ENCODE peak calls at places on chromosomes 11 and 22, in nine cellular contexts. P is amniotic stem cell, C is EH, U is amygdala, Y is NCI-H2081, Z is erythroblast, K is NCI-H2227 treated with DMSO at 0.1 percent for 48 hours, J is ascending aorta, V is tibial nerve. E is an unnamed sample.

GRCh38 chr11:2378527-2379210 is 1.6 kb downstream of the CD81 start:
- DNase-seq in P (no peak), C (peak), U (no peak), Y (peak), Z (no peak), K (no peak), J (no peak), V (peak), E (no peak)

GRCh38 chr22:27686534-27686933 is 115.0 kb downstream of the MN1 start:
- DNase-seq in P (peak), C (peak), U (peak), Y (no peak), Z (no peak), K (no peak), J (peak), V (no peak), E (peak)

GRCh38 chr11:132177106-132177505 is 806.7 kb downstream of the NTM start:
- DNase-seq in P (peak), C (peak), U (no peak), Y (no peak), Z (peak), K (no peak), J (no peak), V (no peak), E (peak)

GRCh38 chr11:61538636-61538961 is 30.1 kb downstream of the LRRC10B start:
- DNase-seq in P (no peak), C (no peak), U (no peak), Y (no peak), Z (no peak), K (no peak), J (no peak), V (no peak), E (no peak)

GRCh38 chr11:77819921-77820564 is 479 bp downstream of the RSF1 start:
- DNase-seq in P (no peak), C (peak), U (no peak), Y (peak), Z (peak), K (peak), J (no peak), V (no peak), E (no peak)

GRCh38 chr11:19436932-19437331 is 196.2 kb upstream of the E2F8 start:
- DNase-seq in P (no peak), C (no peak), U (no peak), Y (no peak), Z (no peak), K (no peak), J (no peak), V (no peak), E (no peak)

GRCh38 chr11:76653674-76654309 is 16.8 kb downstream of the LRRC32 start:
- DNase-seq in P (no peak), C (peak), U (no peak), Y (no peak), Z (no peak), K (no peak), J (no peak), V (peak), E (no peak)

GRCh38 chr11:67441082-67441683 is 2.1 kb downstream of the CORO1B start:
- DNase-seq in P (no peak), C (no peak), U (no peak), Y (no peak), Z (no peak), K (no peak), J (no peak), V (no peak), E (no peak)

GRCh38 chr22:35899736-35900135 is 128.9 kb downstream of the RBFOX2 start:
- DNase-seq in P (no peak), C (no peak), U (no peak), Y (no peak), Z (no peak), K (no peak), J (no peak), V (no peak), E (no peak)

GRCh38 chr22:37259540-37260029 is 15.5 kb upstream of the RAC2 start:
- DNase-seq in P (no peak), C (peak), U (no peak), Y (no peak), Z (peak), K (no peak), J (no peak), V (no peak), E (no peak)

GRCh38 chr22:19527861-19528417 is 3.7 kb upstream of the CLDN5 start:
- DNase-seq in P (no peak), C (peak), U (no peak), Y (no peak), Z (no peak), K (no peak), J (no peak), V (no peak), E (no peak)

GRCh38 chr22:21015051-21016006 is at the start of gene P2RX6:
- DNase-seq in P (no peak), C (no peak), U (no peak), Y (no peak), Z (no peak), K (peak), J (no peak), V (no peak), E (no peak)

GRCh38 chr11:86358720-86359119 is 16.0 kb upstream of the CCDC81 start:
- DNase-seq in P (no peak), C (no peak), U (no peak), Y (no peak), Z (no peak), K (no peak), J (no peak), V (no peak), E (no peak)

GRCh38 chr11:63564056-63564784 is 1.0 kb upstream of the PLAAT2 start:
- DNase-seq in P (no peak), C (no peak), U (no peak), Y (no peak), Z (no peak), K (no peak), J (no peak), V (no peak), E (no peak)

GRCh38 chr11:68373810-68374501 is 61.6 kb downstream of the LRP5 start:
- DNase-seq in P (no peak), C (peak), U (peak), Y (no peak), Z (peak), K (peak), J (no peak), V (no peak), E (no peak)

GRCh38 chr11:130634981-130635473 is 186.6 kb downstream of the ADAMTS15 start:
- DNase-seq in P (no peak), C (peak), U (no peak), Y (peak), Z (no peak), K (no peak), J (no peak), V (no peak), E (no peak)

GRCh38 chr11:12008790-12009616 is 577 bp upstream of the DKK3 start:
- DNase-seq in P (no peak), C (peak), U (peak), Y (no peak), Z (peak), K (peak), J (no peak), V (no peak), E (no peak)

GRCh38 chr22:37569921-37570660 is 9.8 kb downstream of the LGALS2 start:
- DNase-seq in P (no peak), C (no peak), U (no peak), Y (no peak), Z (no peak), K (no peak), J (no peak), V (no peak), E (no peak)

GRCh38 chr22:24982301-24983056 is 30.0 kb downstream of the KIAA1671 start:
- DNase-seq in P (no peak), C (no peak), U (no peak), Y (no peak), Z (no peak), K (no peak), J (no peak), V (no peak), E (no peak)

GRCh38 chr22:17655289-17655688 is 16.7 kb downstream of the BCL2L13 start:
- DNase-seq in P (no peak), C (no peak), U (no peak), Y (no peak), Z (no peak), K (no peak), J (no peak), V (no peak), E (no peak)

GRCh38 chr11:65444314-65445051 is 21.9 kb downstream of the NEAT1 start:
- DNase-seq in P (no peak), C (peak), U (no peak), Y (no peak), Z (no peak), K (no peak), J (no peak), V (peak), E (no peak)

GRCh38 chr11:17590463-17590862 is 43.4 kb downstream of the OTOG start:
- DNase-seq in P (no peak), C (no peak), U (no peak), Y (no peak), Z (no peak), K (no peak), J (no peak), V (peak), E (no peak)

GRCh38 chr22:32323513-32324164 is 34.0 kb upstream of the RFPL3 start:
- DNase-seq in P (no peak), C (no peak), U (no peak), Y (no peak), Z (no peak), K (no peak), J (no peak), V (no peak), E (no peak)

GRCh38 chr11:66863428-66864125 is 6.7 kb downstream of the LRFN4 start:
- DNase-seq in P (no peak), C (no peak), U (no peak), Y (no peak), Z (no peak), K (no peak), J (no peak), V (no peak), E (no peak)

GRCh38 chr11:46381046-46381835 is at the start of gene MDK:
- DNase-seq in P (no peak), C (peak), U (no peak), Y (no peak), Z (no peak), K (no peak), J (no peak), V (no peak), E (no peak)

GRCh38 chr22:45302047-45302446 is 7.7 kb upstream of the FAM118A start:
- DNase-seq in P (peak), C (peak), U (no peak), Y (peak), Z (no peak), K (no peak), J (no peak), V (no peak), E (no peak)

GRCh38 chr11:57255618-57256017 is 18.6 kb upstream of the APLNR start:
- DNase-seq in P (peak), C (peak), U (no peak), Y (no peak), Z (no peak), K (no peak), J (no peak), V (no peak), E (no peak)

GRCh38 chr11:60280412-60280811 is at the start of gene MS4A4A:
- DNase-seq in P (no peak), C (no peak), U (no peak), Y (no peak), Z (no peak), K (no peak), J (no peak), V (no peak), E (no peak)

GRCh38 chr11:73577496-73577917 is 20.4 kb downstream of the FAM168A start:
- DNase-seq in P (peak), C (peak), U (no peak), Y (no peak), Z (no peak), K (no peak), J (no peak), V (no peak), E (no peak)

GRCh38 chr11:120810251-120810650 is 213.7 kb upstream of the TBCEL start:
- DNase-seq in P (no peak), C (no peak), U (no peak), Y (no peak), Z (no peak), K (no peak), J (no peak), V (no peak), E (no peak)

GRCh38 chr22:32619614-32620426 is 145.2 kb downstream of the FBXO7 start:
- DNase-seq in P (no peak), C (peak), U (no peak), Y (no peak), Z (peak), K (no peak), J (no peak), V (peak), E (peak)